ENCODE peak calls at places on chromosomes 1 and 21, in eight cellular contexts. F is IMR-90, E is HepG2, A is endothelial cell of umbilical vein, L is H1, Y is GM12878, N is A549, V is HCT116. I is an unnamed sample.

GRCh38 chr1:192609110-192610079 is 26.6 kb upstream of the RGS13 start:
- DNase-seq in F (no peak), E (no peak), A (no peak), L (no peak), Y (peak), N (no peak), V (no peak), I (no peak)

GRCh38 chr1:64685247-64685646 is 59.6 kb upstream of the RAVER2 start:
- DNase-seq in F (no peak), E (no peak), A (no peak), L (no peak), Y (no peak), N (no peak), V (no peak), I (no peak)

GRCh38 chr1:4529579-4530445 is 124.6 kb upstream of the AJAP1 start:
- DNase-seq in F (no peak), E (no peak), A (no peak), L (no peak), Y (no peak), N (no peak), V (no peak), I (no peak)

GRCh38 chr1:8845104-8846097 is 28.0 kb upstream of the RERE start:
- DNase-seq in F (no peak), E (no peak), A (no peak), L (no peak), Y (no peak), N (no peak), V (no peak), I (peak)

GRCh38 chr21:35528109-35529042 is 479.3 kb upstream of the RUNX1 start:
- DNase-seq in F (peak), E (no peak), A (no peak), L (no peak), Y (no peak), N (no peak), V (no peak), I (no peak)

GRCh38 chr1:227033880-227034279 is 93.8 kb downstream of the COQ8A start:
- DNase-seq in F (no peak), E (no peak), A (no peak), L (no peak), Y (no peak), N (no peak), V (no peak), I (no peak)

GRCh38 chr1:155173478-155174333 is at the start of gene TRIM46:
- DNase-seq in F (peak), E (no peak), A (peak), L (no peak), Y (no peak), N (peak), V (no peak), I (peak)

GRCh38 chr1:58741689-58742553 is 41.9 kb downstream of the JUN start:
- DNase-seq in F (no peak), E (no peak), A (no peak), L (no peak), Y (no peak), N (no peak), V (no peak), I (no peak)

GRCh38 chr1:207804746-207805468 is 53.1 kb downstream of the CD46 start:
- DNase-seq in F (no peak), E (no peak), A (no peak), L (no peak), Y (no peak), N (no peak), V (no peak), I (no peak)

GRCh38 chr1:55334140-55334539 is 119.0 kb upstream of the USP24 start:
- DNase-seq in F (no peak), E (no peak), A (peak), L (no peak), Y (no peak), N (no peak), V (no peak), I (no peak)

GRCh38 chr1:3306583-3307285 is 147.7 kb upstream of the ARHGEF16 start:
- DNase-seq in F (peak), E (no peak), A (no peak), L (no peak), Y (no peak), N (no peak), V (no peak), I (no peak)

GRCh38 chr1:23083714-23084480 is 64.6 kb downstream of the KDM1A start:
- DNase-seq in F (no peak), E (no peak), A (peak), L (no peak), Y (no peak), N (no peak), V (no peak), I (no peak)

GRCh38 chr21:35508389-35508888 is 459.3 kb upstream of the RUNX1 start:
- DNase-seq in F (peak), E (peak), A (no peak), L (peak), Y (no peak), N (no peak), V (peak), I (peak)

GRCh38 chr1:83900530-83900929 is 98.4 kb downstream of the TTLL7 start:
- DNase-seq in F (peak), E (no peak), A (no peak), L (no peak), Y (no peak), N (no peak), V (no peak), I (no peak)

GRCh38 chr1:111720977-111721670 is 18.1 kb downstream of the INKA2 start:
- DNase-seq in F (no peak), E (no peak), A (no peak), L (no peak), Y (no peak), N (no peak), V (no peak), I (no peak)

GRCh38 chr21:44930543-44930981 is 9.3 kb upstream of the SLX9 start:
- DNase-seq in F (no peak), E (no peak), A (no peak), L (no peak), Y (no peak), N (no peak), V (no peak), I (no peak)

GRCh38 chr21:43613755-43614638 is 45.3 kb downstream of the HSF2BP start:
- DNase-seq in F (peak), E (no peak), A (no peak), L (no peak), Y (peak), N (no peak), V (no peak), I (peak)

GRCh38 chr21:25300632-25301031 is 306.6 kb downstream of the MRPL39 start:
- DNase-seq in F (no peak), E (no peak), A (no peak), L (no peak), Y (no peak), N (no peak), V (no peak), I (no peak)

GRCh38 chr1:77605246-77606026 is 77.0 kb downstream of the ZZZ3 start:
- DNase-seq in F (peak), E (no peak), A (peak), L (no peak), Y (no peak), N (no peak), V (no peak), I (no peak)

GRCh38 chr1:29195875-29196274 is 14.2 kb upstream of the SRSF4 start:
- DNase-seq in F (no peak), E (no peak), A (no peak), L (no peak), Y (no peak), N (no peak), V (no peak), I (no peak)

GRCh38 chr1:209860293-209860881 is 32.6 kb downstream of the UTP25 start:
- DNase-seq in F (peak), E (peak), A (peak), L (no peak), Y (no peak), N (peak), V (peak), I (peak)

GRCh38 chr1:32981003-32981909 is 16.6 kb upstream of the RNF19B start:
- DNase-seq in F (peak), E (no peak), A (peak), L (no peak), Y (peak), N (peak), V (no peak), I (no peak)

GRCh38 chr1:15336866-15337265 is 72.8 kb upstream of the EFHD2 start:
- DNase-seq in F (no peak), E (no peak), A (no peak), L (no peak), Y (no peak), N (no peak), V (no peak), I (no peak)

GRCh38 chr1:944341-945325 is 14.4 kb downstream of the NOC2L start:
- DNase-seq in F (peak), E (no peak), A (no peak), L (no peak), Y (no peak), N (no peak), V (no peak), I (no peak)

GRCh38 chr1:204565617-204566582 is 49.7 kb downstream of the MDM4 start:
- DNase-seq in F (peak), E (peak), A (peak), L (peak), Y (no peak), N (peak), V (peak), I (peak)

GRCh38 chr1:65308781-65309316 is 494 bp upstream of the DNAJC6 start:
- DNase-seq in F (no peak), E (no peak), A (no peak), L (no peak), Y (no peak), N (no peak), V (no peak), I (no peak)

GRCh38 chr1:198672124-198672523 is 33.3 kb downstream of the PTPRC start:
- DNase-seq in F (peak), E (no peak), A (no peak), L (no peak), Y (no peak), N (no peak), V (no peak), I (no peak)

DNA sequence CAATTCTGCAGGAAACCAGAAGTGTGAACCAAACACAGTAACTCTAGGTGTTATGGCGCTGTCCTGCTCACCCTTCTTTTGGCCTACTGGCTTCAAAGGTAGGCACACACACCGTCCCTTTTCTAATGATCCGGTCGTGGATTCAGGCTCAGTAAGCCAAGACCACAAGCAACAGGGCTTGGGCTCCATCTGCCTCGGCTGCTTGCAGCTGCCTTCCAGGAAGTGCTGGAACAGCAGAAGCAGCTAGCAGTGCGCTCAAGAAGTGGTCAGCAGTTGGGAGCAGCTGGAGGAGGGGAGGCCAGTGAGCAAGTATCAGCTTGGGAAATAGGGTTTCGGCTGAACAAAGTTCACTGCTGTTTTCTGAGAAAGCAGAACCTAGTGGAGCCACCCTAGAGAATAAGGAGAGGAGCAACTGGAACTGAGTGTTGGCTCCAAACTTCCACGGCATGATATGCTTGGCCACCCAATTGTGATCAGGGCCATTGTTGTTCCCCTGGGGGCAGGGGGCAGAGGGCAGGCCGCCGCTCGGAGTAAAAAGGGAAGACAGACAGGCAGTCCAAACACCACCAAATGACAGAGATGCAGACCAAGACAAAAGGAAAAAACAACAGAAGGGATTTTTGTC is 173.4 kb downstream of the TOMM20 start:
- DNase-seq in F (peak), E (no peak), A (peak), L (no peak), Y (no peak), N (no peak), V (no peak), I (no peak)
- H3K27ac ChIP-seq in F (peak), E (peak), A (no peak), L (no peak), Y (peak), N (peak), V (no peak), I (peak)

GRCh38 chr1:103341377-103341880 is 184.1 kb upstream of the RNPC3 start:
- DNase-seq in F (no peak), E (no peak), A (no peak), L (no peak), Y (no peak), N (no peak), V (no peak), I (no peak)
- H3K4me2 ChIP-seq in F (no peak), E (no peak), A (no peak), L (no peak), Y (no peak), N (no peak), V (no peak), I (no peak)

GRCh38 chr1:85274969-85275453 is 1.4 kb downstream of the BCL10 start:
- DNase-seq in F (peak), E (peak), A (peak), L (no peak), Y (no peak), N (peak), V (no peak), I (no peak)
- TF ChIP-seq POLR2A in F (peak), E (no peak), A (peak), L (no peak), Y (no peak), N (no peak), V (no peak), I (no peak)

GRCh38 chr21:39193380-39193779 is 10.1 kb upstream of the PSMG1 start:
- DNase-seq in F (no peak), E (no peak), A (no peak), L (no peak), Y (no peak), N (no peak), V (no peak), I (no peak)

GRCh38 chr21:39187141-39187540 is 3.9 kb upstream of the PSMG1 start:
- DNase-seq in F (no peak), E (no peak), A (no peak), L (no peak), Y (no peak), N (no peak), V (no peak), I (no peak)

GRCh38 chr21:39188521-39189139 is 5.4 kb upstream of the PSMG1 start:
- DNase-seq in F (no peak), E (no peak), A (no peak), L (no peak), Y (no peak), N (no peak), V (no peak), I (no peak)

GRCh38 chr21:39186676-39187075 is 3.4 kb upstream of the PSMG1 start:
- DNase-seq in F (no peak), E (no peak), A (no peak), L (no peak), Y (no peak), N (no peak), V (no peak), I (no peak)

DNA sequence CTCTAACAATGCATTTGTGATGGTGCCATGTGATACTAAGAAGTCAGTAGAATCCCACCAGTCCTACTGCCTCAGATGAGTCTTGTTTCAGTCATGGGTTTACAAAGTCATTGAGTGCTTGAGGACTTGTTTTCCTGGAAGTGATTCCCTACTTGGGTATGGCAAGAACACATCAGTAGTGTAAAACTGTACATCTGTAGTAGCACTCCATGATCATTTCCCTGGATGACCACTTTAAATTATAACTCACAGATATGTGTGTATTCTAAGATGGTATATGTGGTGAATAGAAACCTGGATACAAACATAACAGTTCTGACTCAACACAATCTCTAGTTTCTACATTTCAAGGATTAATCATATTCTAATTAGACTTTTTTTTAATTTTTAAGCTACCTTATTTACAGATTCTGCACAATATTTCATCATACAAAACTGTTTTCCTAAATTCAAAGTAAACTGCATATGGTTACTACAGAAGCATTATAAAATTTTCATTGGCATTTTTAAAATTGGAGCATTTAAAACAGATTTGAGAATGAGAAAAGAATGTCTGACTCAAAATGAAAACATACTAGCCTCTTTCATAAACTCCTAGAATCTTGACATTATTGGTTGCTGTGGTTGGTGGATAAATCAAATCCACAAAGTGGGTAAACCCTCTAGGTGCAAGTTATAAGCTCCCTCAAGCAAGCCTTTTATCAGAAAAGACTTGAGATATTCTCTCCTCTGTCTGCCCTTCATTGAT is 6.8 kb upstream of the PSMG1 start:
- DNase-seq in F (peak), E (no peak), A (no peak), L (no peak), Y (no peak), N (no peak), V (no peak), I (no peak)
- H3K27ac ChIP-seq in F (no peak), E (no peak), A (no peak), L (no peak), Y (no peak), N (no peak), V (no peak), I (no peak)

DNA sequence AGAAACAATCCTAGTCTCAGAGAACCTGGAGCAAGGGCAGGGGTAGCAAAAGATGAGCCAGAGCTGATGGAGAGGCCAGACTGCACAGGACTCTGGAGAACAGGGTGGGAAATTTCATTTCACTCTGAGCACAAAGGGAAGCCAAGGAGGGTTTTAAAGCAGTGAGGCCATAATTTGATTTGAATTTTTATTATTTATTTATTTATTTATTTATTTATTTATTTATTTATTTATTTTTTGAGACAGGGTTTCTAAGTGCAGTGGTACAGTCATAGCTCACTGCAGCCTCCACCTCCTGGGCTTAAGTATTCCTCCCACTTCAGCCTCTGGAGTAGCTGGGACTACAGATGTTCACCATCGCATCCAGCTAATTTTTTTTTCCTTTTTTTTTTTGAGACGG is 45.1 kb downstream of the MT1HL1 start:
- DNase-seq in F (no peak), E (no peak), A (no peak), L (no peak), Y (no peak), N (no peak), V (no peak), I (no peak)
- H3K4me2 ChIP-seq in F (no peak), E (no peak), A (no peak), L (no peak), Y (no peak), N (no peak), V (no peak), I (no peak)

I was measured in K562.